ENCODE peak calls at places on chromosomes 4 and X, in eight cellular contexts. Y, S, C, K, I, G, H and L are unnamed samples.

GRCh38 chrX:69051901-69052300 is 113.4 kb downstream of the PJA1 start:
- DNase-seq in Y (no peak), S (no peak), C (no peak), K (no peak), I (no peak), G (no peak), H (no peak), L (no peak)

GRCh38 chr4:14749910-14750309 is 252.4 kb upstream of the CPEB2 start:
- DNase-seq in Y (peak; percentile 39), S (no peak), C (no peak), K (no peak), I (no peak), G (peak; percentile 38), H (no peak), L (no peak)

GRCh38 chr4:29390921-29391320 is 1329.2 kb upstream of the PCDH7 start:
- DNase-seq in Y (no peak), S (no peak), C (no peak), K (no peak), I (no peak), G (no peak), H (no peak), L (no peak)

GRCh38 chrX:45758738-45759397 is 558.2 kb upstream of the DIPK2B start:
- DNase-seq in Y (no peak), S (no peak), C (no peak), K (no peak), I (no peak), G (no peak), H (no peak), L (no peak)

GRCh38 chr4:124854968-124855367 is 142.4 kb upstream of the ANKRD50 start:
- DNase-seq in Y (no peak), S (no peak), C (no peak), K (no peak), I (no peak), G (no peak), H (no peak), L (peak; percentile 20)

GRCh38 chr4:145098675-145099037 is 545 bp downstream of the ABCE1 start:
- DNase-seq in Y (peak; percentile 45), S (peak; percentile 38), C (no peak), K (no peak), I (peak; percentile 35), G (peak; percentile 41), H (no peak), L (peak; percentile 24)

GRCh38 chr4:123453006-123453685 is 56.6 kb downstream of the SPRY1 start:
- DNase-seq in Y (no peak), S (no peak), C (no peak), K (no peak), I (no peak), G (no peak), H (no peak), L (no peak)

GRCh38 chrX:66731398-66731797 is 92.5 kb upstream of the EDA2R start:
- DNase-seq in Y (peak; percentile 25), S (peak; percentile 3), C (no peak), K (no peak), I (peak; percentile 17), G (peak; percentile 49), H (peak; percentile 1), L (no peak)

GRCh38 chrX:80120335-80120734 is 105.8 kb downstream of the TBX22 start:
- DNase-seq in Y (no peak), S (no peak), C (no peak), K (no peak), I (no peak), G (no peak), H (no peak), L (no peak)

GRCh38 chrX:119206203-119206602 is 29.9 kb upstream of the PGRMC1 start:
- DNase-seq in Y (no peak), S (no peak), C (no peak), K (no peak), I (no peak), G (no peak), H (no peak), L (no peak)

GRCh38 chr4:85147481-85148076 is 181.1 kb upstream of the WDFY3 start:
- DNase-seq in Y (peak; percentile 88), S (peak; percentile 25), C (no peak), K (peak; percentile 34), I (peak; percentile 55), G (peak; percentile 75), H (peak; percentile 27), L (peak; percentile 48)

GRCh38 chrX:87578978-87579377 is 61.4 kb downstream of the KLHL4 start:
- DNase-seq in Y (no peak), S (no peak), C (no peak), K (no peak), I (peak; percentile 2), G (no peak), H (no peak), L (no peak)

GRCh38 chr4:121360496-121360895 is 20.3 kb downstream of the QRFPR start:
- DNase-seq in Y (no peak), S (no peak), C (no peak), K (no peak), I (no peak), G (no peak), H (no peak), L (no peak)

GRCh38 chr4:10694151-10694825 is 9.7 kb upstream of the CLNK start:
- DNase-seq in Y (no peak), S (no peak), C (no peak), K (no peak), I (no peak), G (no peak), H (no peak), L (no peak)

GRCh38 chr4:155241664-155242063 is 33.2 kb downstream of the NPY2R start:
- DNase-seq in Y (no peak), S (no peak), C (no peak), K (no peak), I (no peak), G (no peak), H (no peak), L (no peak)

GRCh38 chr4:128521634-128522253 is 234.1 kb upstream of the PGRMC2 start:
- DNase-seq in Y (no peak), S (no peak), C (no peak), K (no peak), I (no peak), G (no peak), H (no peak), L (no peak)

GRCh38 chr4:134027931-134028330 is 173.7 kb downstream of the PABPC4L start:
- DNase-seq in Y (no peak), S (peak; percentile 87), C (no peak), K (no peak), I (no peak), G (no peak), H (no peak), L (peak; percentile 73)

GRCh38 chr4:121397941-121398601 is 17.3 kb upstream of the QRFPR start:
- DNase-seq in Y (no peak), S (no peak), C (no peak), K (no peak), I (no peak), G (no peak), H (no peak), L (no peak)